ENCODE peak calls at places on chromosomes 2 and 18, in six cellular contexts. I is activated CD8-positive, alpha-beta memory T cell treated with anti-CD3 and anti-CD28 coated beads for 48 hours; G is mesendoderm; U is NT2/D1; E is activated T-helper 1 cell treated with anti-CD3 and anti-CD28 coated beads, Interleukin-2, amount 50 U/mL, for 16 hours; N is fibroblast of the conjunctiva. S is an unnamed sample.

GRCh38 chr2:46193356-46193755 is 103.9 kb upstream of the EPAS1 start:
- DNase-seq in G (no peak), U (no peak), E (no peak), I (no peak), N (no peak), S (no peak)

GRCh38 chr2:14722919-14723559 is 90.5 kb downstream of the LRATD1 start:
- DNase-seq in I (no peak), G (no peak), N (no peak), E (no peak), U (no peak), S (no peak)

GRCh38 chr18:32920796-32921787 is 148.3 kb upstream of the KLHL14 start:
- DNase-seq in U (no peak), N (peak; percentile 92), I (no peak), G (peak; percentile 11), E (no peak), S (no peak)

GRCh38 chr2:17869128-17869527 is 9.3 kb upstream of the KCNS3 start:
- DNase-seq in U (no peak), E (no peak), G (no peak), N (no peak), I (no peak), S (no peak)

GRCh38 chr2:189254268-189254883 is 74.8 kb upstream of the COL5A2 start:
- DNase-seq in U (no peak), N (peak; percentile 63), E (no peak), I (no peak), G (peak; percentile 8), S (no peak)

GRCh38 chr2:236503583-236503982 is 66.0 kb upstream of the ACKR3 start:
- DNase-seq in I (no peak), E (no peak), N (no peak), G (no peak), U (no peak), S (no peak)

GRCh38 chr2:164213916-164214315 is 407.4 kb downstream of the GRB14 start:
- DNase-seq in G (no peak), N (no peak), I (no peak), E (no peak), U (no peak), S (no peak)

GRCh38 chr2:28683100-28683706 is 68.4 kb upstream of the PPP1CB start:
- DNase-seq in I (no peak), U (no peak), G (peak; percentile 90), E (no peak), N (peak; percentile 56), S (peak; percentile 25)

GRCh38 chr2:43139996-43140621 is 86.3 kb downstream of the ZFP36L2 start:
- DNase-seq in N (peak; percentile 28), E (no peak), I (no peak), G (no peak), U (no peak), S (no peak)

GRCh38 chr2:150690870-150691269 is 203.4 kb upstream of the RND3 start:
- DNase-seq in G (no peak), N (peak; percentile 44), U (no peak), I (no peak), E (no peak), S (no peak)

GRCh38 chr2:210606001-210606400 is 49.6 kb downstream of the CPS1 start:
- DNase-seq in U (no peak), G (no peak), E (no peak), I (no peak), N (no peak), S (no peak)

GRCh38 chr2:63862802-63863201 is 21.1 kb downstream of the UGP2 start:
- DNase-seq in E (no peak), N (no peak), G (peak; percentile 90), I (no peak), U (no peak), S (no peak)

GRCh38 chr2:72989770-72990556 is 72.6 kb downstream of the EMX1 start:
- DNase-seq in G (no peak), E (no peak), U (no peak), I (no peak), N (no peak), S (no peak)

S was measured in iPS DF 6.9.